ENCODE peak calls at places on chromosomes 6 and 20, in five cellular contexts. D, L, Z, T and H are unnamed samples.
A peak's percentile ranks its signal among the peaks of the same experiment; 100 is the strongest.

GRCh38 chr6:30260036-30260504 is 46.9 kb upstream of the TRIM26 start:
- DNase-seq in D (no peak), T (no peak), Z (peak; percentile 16), L (peak; percentile 9), H (no peak)

GRCh38 chr20:11454966-11455799 is 462.5 kb upstream of the BTBD3 start:
- DNase-seq in Z (no peak), T (no peak), L (no peak), D (peak; percentile 79), H (no peak)

GRCh38 chr6:75524322-75524972 is 30.8 kb upstream of the FILIP1 start:
- DNase-seq in D (peak; percentile 95), L (no peak), T (peak; percentile 63), Z (no peak), H (no peak)

GRCh38 chr20:62679978-62680589 is 28.6 kb upstream of the NTSR1 start:
- DNase-seq in Z (no peak), D (no peak), L (no peak), T (no peak), H (no peak)

GRCh38 chr6:141470810-141471209 is 661.9 kb upstream of the GJE1 start:
- DNase-seq in L (no peak), T (no peak), D (no peak), Z (no peak), H (no peak)

GRCh38 chr6:56079761-56080540 is 167.4 kb downstream of the COL21A1 start:
- DNase-seq in T (no peak), L (no peak), D (no peak), Z (no peak), H (no peak)

GRCh38 chr6:26260791-26261484 is 104.1 kb upstream of the BTN3A2 start:
- DNase-seq in L (no peak), T (no peak), D (no peak), Z (no peak), H (no peak)

GRCh38 chr6:19279137-19279747 is 557.9 kb upstream of the ID4 start:
- DNase-seq in T (no peak), L (no peak), Z (no peak), D (no peak), H (no peak)

GRCh38 chr6:15039136-15039535 is 206.7 kb upstream of the JARID2 start:
- DNase-seq in Z (no peak), L (no peak), D (no peak), T (no peak), H (no peak)

GRCh38 chr6:40732878-40733277 is 145.7 kb upstream of the LRFN2 start:
- DNase-seq in T (no peak), D (peak; percentile 37), Z (no peak), L (no peak), H (no peak)

GRCh38 chr6:13334953-13335352 is 6.6 kb upstream of the TBC1D7 start:
- DNase-seq in T (no peak), D (no peak), Z (no peak), L (no peak), H (no peak)

GRCh38 chr6:3510617-3511016 is 53.8 kb upstream of the SLC22A23 start:
- DNase-seq in Z (no peak), D (no peak), L (no peak), T (no peak), H (no peak)

GRCh38 chr6:163083141-163083540 is 331.4 kb upstream of the QKI start:
- DNase-seq in D (no peak), T (no peak), Z (no peak), L (no peak), H (no peak)

GRCh38 chr20:59006864-59007757 is at the start of gene CTSZ:
- DNase-seq in D (no peak), T (no peak), Z (no peak), L (peak; percentile 49), H (no peak)

GRCh38 chr20:64246616-64247311 is 8.8 kb upstream of the PCMTD2 start:
- DNase-seq in Z (no peak), D (no peak), L (no peak), T (no peak), H (no peak)

GRCh38 chr6:37280162-37280895 is 22.4 kb upstream of the TMEM217 start:
- DNase-seq in L (no peak), D (no peak), Z (no peak), T (no peak), H (no peak)